ENCODE peak calls at places on chromosomes 5 and 9, in five cellular contexts. Y is A549, A is H1, Z is HepG2, X is K562. G is an unnamed sample.

GRCh38 chr9:86376016-86376415 is 21.8 kb upstream of the TUT7 start:
- DNase-seq in Y (no peak), A (no peak), Z (no peak), X (no peak), G (no peak)

GRCh38 chr5:68548959-68549676 is 333.6 kb downstream of the PIK3R1 start:
- DNase-seq in X (no peak), Z (peak; percentile 8), Y (peak; percentile 94), A (no peak), G (peak; percentile 92)

GRCh38 chr9:113386571-113387393 is 10.0 kb upstream of the HDHD3 start:
- DNase-seq in Z (no peak), A (no peak), X (no peak), Y (no peak), G (no peak)

GRCh38 chr5:132901036-132901435 is 27.6 kb downstream of the LEAP2 start:
- DNase-seq in Y (no peak), A (no peak), Z (no peak), X (no peak), G (no peak)

GRCh38 chr5:137613554-137614265 is 114.6 kb upstream of the SPOCK1 start:
- DNase-seq in X (no peak), A (no peak), Z (no peak), Y (no peak), G (peak; percentile 23)

GRCh38 chr5:133400831-133401351 is 211.4 kb downstream of the FSTL4 start:
- DNase-seq in X (no peak), Y (no peak), A (no peak), Z (no peak), G (no peak)

GRCh38 chr5:66440202-66440680 is 156.0 kb upstream of the MAST4 start:
- DNase-seq in X (no peak), Y (no peak), Z (no peak), A (no peak), G (peak; percentile 4)

GRCh38 chr5:27328480-27328879 is 290.1 kb upstream of the CDH9 start:
- DNase-seq in A (no peak), Z (peak; percentile 2), X (no peak), Y (peak; percentile 33), G (peak; percentile 93)

GRCh38 chr5:93349613-93350012 is 231.4 kb downstream of the NR2F1-AS1 start:
- DNase-seq in Z (no peak), Y (no peak), X (no peak), A (no peak), G (peak; percentile 89)

GRCh38 chr5:91174418-91174817 is 208.7 kb downstream of the ARRDC3 start:
- DNase-seq in Y (no peak), Z (no peak), X (no peak), A (no peak), G (no peak)

GRCh38 chr9:19231126-19232035 is 888 bp downstream of the DENND4C start:
- DNase-seq in X (no peak), A (no peak), Y (peak; percentile 20), Z (no peak), G (peak; percentile 17)

GRCh38 chr5:80871541-80871961 is 88.6 kb upstream of the RASGRF2 start:
- DNase-seq in A (no peak), X (no peak), Z (peak; percentile 8), Y (peak; percentile 58), G (peak; percentile 74)

GRCh38 chr9:6598249-6598725 is 47.2 kb downstream of the GLDC start:
- DNase-seq in X (no peak), Y (no peak), A (no peak), Z (no peak), G (peak; percentile 29)

GRCh38 chr5:33997331-33997983 is 10.4 kb downstream of the AMACR start:
- DNase-seq in Y (peak; percentile 70), A (no peak), Z (peak; percentile 52), X (no peak), G (peak; percentile 88)

GRCh38 chr5:124263680-124264491 is 482.6 kb downstream of the ZNF608 start:
- DNase-seq in Y (no peak), A (peak; percentile 31), X (no peak), Z (no peak), G (no peak)

GRCh38 chr5:173010547-173011464 is 27.2 kb downstream of the ATP6V0E1 start:
- DNase-seq in X (peak; percentile 33), Y (peak; percentile 54), A (no peak), Z (peak; percentile 67), G (peak; percentile 32)

GRCh38 chr9:16753256-16753655 is 117.2 kb downstream of the BNC2 start:
- DNase-seq in Y (no peak), Z (no peak), A (no peak), X (no peak), G (no peak)

GRCh38 chr9:87250205-87250604 is 247.5 kb upstream of the DAPK1 start:
- DNase-seq in A (no peak), X (no peak), Y (no peak), Z (no peak), G (no peak)

GRCh38 chr9:3735251-3735650 is 209.4 kb upstream of the RFX3 start:
- DNase-seq in Y (no peak), Z (no peak), A (no peak), X (no peak), G (no peak)

GRCh38 chr5:172511952-172512351 is 57.6 kb upstream of the SH3PXD2B start:
- DNase-seq in A (no peak), Y (no peak), Z (no peak), X (no peak), G (no peak)

GRCh38 chr9:132880311-132880661 is 1.6 kb downstream of the SPACA9 start:
- DNase-seq in A (no peak), X (no peak), Z (no peak), Y (no peak), G (no peak)

GRCh38 chr9:79896390-79896789 is 324.6 kb downstream of the TLE4 start:
- DNase-seq in X (no peak), Y (no peak), Z (no peak), A (no peak), G (peak; percentile 1)

GRCh38 chr5:50653946-50654345 is 12.5 kb upstream of the PARP8 start:
- DNase-seq in A (no peak), Y (no peak), Z (no peak), X (no peak), G (no peak)

GRCh38 chr5:133848306-133848924 is 120.0 kb downstream of the C5orf15 start:
- DNase-seq in Z (peak; percentile 20), Y (no peak), X (no peak), A (no peak), G (no peak)

GRCh38 chr5:96483878-96484277 is 50.8 kb upstream of the PCSK1 start:
- DNase-seq in Y (peak; percentile 42), Z (peak; percentile 32), A (no peak), X (peak; percentile 11), G (peak; percentile 55)

GRCh38 chr5:135398160-135398854 is 724 bp downstream of the MACROH2A1 start:
- DNase-seq in Y (peak; percentile 16), A (no peak), Z (peak; percentile 28), X (peak; percentile 59), G (no peak)

GRCh38 chr9:70574222-70574837 is 159.9 kb upstream of the KLF9 start:
- DNase-seq in X (no peak), Y (no peak), A (no peak), Z (no peak), G (peak; percentile 76)

GRCh38 chr9:115733318-115733717 is 420.3 kb upstream of the PAPPA start:
- DNase-seq in X (no peak), Z (no peak), Y (no peak), A (no peak), G (no peak)

GRCh38 chr9:81737871-81738507 is 48.6 kb upstream of the TLE1 start:
- DNase-seq in Y (peak; percentile 94), X (no peak), A (no peak), Z (peak; percentile 6), G (peak; percentile 91)
- TF ChIP-seq MAFK in Y (peak; percentile 46), X (no peak), A (no peak), Z (no peak), G (no peak)

GRCh38 chr5:141513627-141514329 is 24.9 kb downstream of the PCDHGC5 start:
- DNase-seq in Z (no peak), Y (no peak), A (no peak), X (no peak), G (peak; percentile 87)

GRCh38 chr5:141516648-141517025 is 27.8 kb downstream of the PCDHGC5 start:
- DNase-seq in Y (no peak), A (no peak), Z (no peak), X (no peak), G (no peak)

GRCh38 chr5:141515946-141516647 is 27.2 kb downstream of the PCDHGC5 start:
- DNase-seq in X (no peak), A (no peak), Z (no peak), Y (no peak), G (no peak)

GRCh38 chr5:141514330-141515111 is 25.6 kb downstream of the PCDHGC5 start:
- DNase-seq in Z (no peak), Y (no peak), A (peak; percentile 61), X (no peak), G (peak; percentile 54)

GRCh38 chr5:141515141-141515540 is 26.3 kb downstream of the PCDHGC5 start:
- DNase-seq in A (no peak), Y (no peak), Z (no peak), X (no peak), G (no peak)
- TF ChIP-seq MAFK in A (no peak), Y (no peak), Z (no peak), X (no peak), G (no peak)

GRCh38 chr5:122759310-122759709 is 15.6 kb upstream of the SNX2 start:
- DNase-seq in Z (no peak), A (no peak), X (no peak), Y (no peak), G (no peak)

GRCh38 chr5:122757268-122757667 is 17.6 kb upstream of the SNX2 start:
- DNase-seq in Z (no peak), X (no peak), A (no peak), Y (no peak), G (no peak)

GRCh38 chr5:122755740-122756139 is 19.1 kb upstream of the SNX2 start:
- DNase-seq in X (no peak), A (no peak), Z (no peak), Y (no peak), G (peak; percentile 36)

GRCh38 chr5:122753500-122753899 is 21.4 kb upstream of the SNX2 start:
- DNase-seq in Y (no peak), Z (no peak), X (no peak), A (no peak), G (peak; percentile 28)

GRCh38 chr5:122756263-122756911 is 18.5 kb upstream of the SNX2 start:
- DNase-seq in X (no peak), Y (no peak), A (no peak), Z (no peak), G (peak; percentile 80)
- TF ChIP-seq MAFK in X (no peak), Y (peak; percentile 45), A (no peak), Z (no peak), G (peak; percentile 69)

DNA sequence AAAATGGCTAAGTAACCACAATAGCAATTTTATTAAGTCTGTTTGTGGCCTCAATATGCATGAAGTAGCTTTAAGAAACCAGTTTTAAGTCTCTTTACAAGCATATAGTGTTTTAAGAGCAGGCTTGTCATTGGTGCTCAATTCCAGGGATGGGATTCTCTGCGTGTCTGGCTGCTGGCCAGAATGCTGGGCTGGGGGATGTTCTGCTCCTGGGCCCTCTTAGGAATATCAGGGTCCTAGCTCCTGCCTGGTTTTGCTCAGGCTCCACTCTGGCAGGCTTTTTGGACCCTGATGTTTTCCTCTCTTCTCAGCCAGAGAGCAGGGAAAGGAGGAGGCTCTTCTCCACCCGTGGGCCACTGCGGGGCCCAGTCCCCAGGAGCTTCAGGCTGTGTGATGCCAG is 127.2 kb downstream of the PDE8B start:
- DNase-seq in Z (no peak), Y (no peak), A (no peak), X (no peak), G (no peak)
- TF ChIP-seq MAFK in Z (no peak), Y (no peak), A (no peak), X (no peak), G (no peak)

GRCh38 chr5:85428426-85428934 is 1043.8 kb upstream of the EDIL3 start:
- DNase-seq in A (no peak), X (no peak), Z (no peak), Y (no peak), G (no peak)
- TF ChIP-seq MAFK in A (no peak), X (no peak), Z (no peak), Y (no peak), G (no peak)

GRCh38 chr9:83266618-83267543 is 203.9 kb upstream of the RASEF start:
- DNase-seq in Z (peak; percentile 78), Y (no peak), X (no peak), A (no peak), G (no peak)
- TF ChIP-seq MAFK in Z (no peak), Y (no peak), X (no peak), A (no peak), G (no peak)

G was measured in IMR-90.